ENCODE peak calls at places on chromosome 22, in eight cellular contexts. S is GM23338, B is prostate gland, O is HCT116, Z is HepG2, P is breast epithelium, T is stomach, D is sigmoid colon. J is an unnamed sample.

GRCh38 chr22:31262369-31263133 is 29.7 kb downstream of the PIK3IP1 start:
- DNase-seq in S (no peak), B (no peak), O (no peak), Z (no peak), P (no peak), T (no peak), D (no peak), J (no peak)

GRCh38 chr22:31106651-31107205 is 640 bp downstream of the SELENOM start:
- DNase-seq in S (peak), B (no peak), O (no peak), Z (no peak), P (no peak), T (no peak), D (peak), J (no peak)

GRCh38 chr22:23077627-23078461 is 7.5 kb downstream of the GNAZ start:
- DNase-seq in S (no peak), B (no peak), O (no peak), Z (peak), P (no peak), T (peak), D (no peak), J (no peak)

GRCh38 chr22:44357962-44358553 is 45.3 kb upstream of the SHISAL1 start:
- DNase-seq in S (no peak), B (no peak), O (no peak), Z (no peak), P (no peak), T (no peak), D (peak), J (no peak)

GRCh38 chr22:29799217-29799680 is 32.1 kb downstream of the UQCR10 start:
- DNase-seq in S (no peak), B (peak), O (peak), Z (peak), P (peak), T (peak), D (peak), J (peak)

GRCh38 chr22:26570126-26570525 is 19.8 kb downstream of the TPST2 start:
- DNase-seq in S (no peak), B (peak), O (no peak), Z (no peak), P (no peak), T (no peak), D (no peak), J (no peak)

GRCh38 chr22:17243524-17243923 is 24.3 kb upstream of the ADA2 start:
- DNase-seq in S (no peak), B (no peak), O (no peak), Z (no peak), P (no peak), T (no peak), D (no peak), J (no peak)

GRCh38 chr22:30325065-30325720 is 1.5 kb downstream of the TBC1D10A start:
- DNase-seq in S (peak), B (peak), O (no peak), Z (no peak), P (peak), T (peak), D (peak), J (no peak)

GRCh38 chr22:20626811-20627210 is 119.4 kb downstream of the MED15 start:
- DNase-seq in S (no peak), B (no peak), O (no peak), Z (no peak), P (no peak), T (no peak), D (no peak), J (no peak)

GRCh38 chr22:31179345-31179744 is 19.4 kb downstream of the RNF185 start:
- DNase-seq in S (no peak), B (peak), O (no peak), Z (peak), P (no peak), T (no peak), D (no peak), J (no peak)

GRCh38 chr22:47370448-47371262 is 608.2 kb downstream of the TBC1D22A start:
- DNase-seq in S (no peak), B (no peak), O (no peak), Z (no peak), P (no peak), T (peak), D (no peak), J (no peak)

GRCh38 chr22:30923168-30923900 is 45.2 kb downstream of the MORC2 start:
- DNase-seq in S (no peak), B (no peak), O (no peak), Z (no peak), P (no peak), T (no peak), D (peak), J (no peak)

GRCh38 chr22:41563051-41563711 is 2.4 kb downstream of the CSDC2 start:
- DNase-seq in S (peak), B (no peak), O (no peak), Z (peak), P (no peak), T (no peak), D (no peak), J (peak)

GRCh38 chr22:29344137-29344536 is 28.6 kb upstream of the RASL10A start:
- DNase-seq in S (no peak), B (peak), O (peak), Z (peak), P (peak), T (peak), D (peak), J (no peak)

GRCh38 chr22:44683237-44683636 is 18.8 kb upstream of the PRR5 start:
- DNase-seq in S (no peak), B (no peak), O (no peak), Z (no peak), P (no peak), T (no peak), D (no peak), J (no peak)

GRCh38 chr22:30743257-30744020 is 48.8 kb downstream of the OSBP2 start:
- DNase-seq in S (no peak), B (no peak), O (no peak), Z (no peak), P (no peak), T (no peak), D (peak), J (peak)

GRCh38 chr22:18056161-18056666 is 21.6 kb upstream of the PEX26 start:
- DNase-seq in S (no peak), B (no peak), O (no peak), Z (peak), P (no peak), T (no peak), D (no peak), J (peak)

GRCh38 chr22:27474711-27475547 is 326.6 kb downstream of the MN1 start:
- DNase-seq in S (peak), B (peak), O (peak), Z (no peak), P (peak), T (no peak), D (peak), J (peak)

GRCh38 chr22:28600546-28601143 is 79.0 kb downstream of the TTC28 start:
- DNase-seq in S (peak), B (no peak), O (peak), Z (peak), P (no peak), T (no peak), D (no peak), J (peak)

GRCh38 chr22:17400305-17400704 is 31.0 kb downstream of the CECR2 start:
- DNase-seq in S (no peak), B (no peak), O (no peak), Z (no peak), P (no peak), T (no peak), D (no peak), J (no peak)

GRCh38 chr22:41780714-41781507 is 19.6 kb upstream of the CCDC134 start:
- DNase-seq in S (peak), B (no peak), O (no peak), Z (peak), P (peak), T (peak), D (peak), J (peak)

GRCh38 chr22:34622602-34623001 is 443.4 kb upstream of the ISX start:
- DNase-seq in S (no peak), B (no peak), O (no peak), Z (no peak), P (no peak), T (no peak), D (no peak), J (no peak)

GRCh38 chr22:24429411-24430365 is 2.3 kb downstream of the ADORA2A start:
- DNase-seq in S (peak), B (peak), O (no peak), Z (no peak), P (no peak), T (peak), D (peak), J (peak)

GRCh38 chr22:43819691-43820670 is 7.9 kb upstream of the EFCAB6 start:
- DNase-seq in S (no peak), B (no peak), O (no peak), Z (no peak), P (no peak), T (no peak), D (no peak), J (no peak)

GRCh38 chr22:44409211-44409648 is 88.8 kb downstream of the RTL6 start:
- DNase-seq in S (no peak), B (no peak), O (no peak), Z (no peak), P (no peak), T (no peak), D (peak), J (no peak)

GRCh38 chr22:32764330-32765116 is 37.0 kb upstream of the TIMP3 start:
- DNase-seq in S (peak), B (no peak), O (no peak), Z (no peak), P (peak), T (no peak), D (peak), J (no peak)

GRCh38 chr22:20965104-20965887 is 1.8 kb upstream of the AIFM3 start:
- DNase-seq in S (no peak), B (no peak), O (no peak), Z (no peak), P (no peak), T (no peak), D (no peak), J (no peak)

GRCh38 chr22:27670701-27671412 is 130.7 kb downstream of the MN1 start:
- DNase-seq in S (peak), B (no peak), O (peak), Z (peak), P (no peak), T (peak), D (no peak), J (peak)

GRCh38 chr22:44129614-44129976 is 51.1 kb upstream of the PARVG start:
- DNase-seq in S (no peak), B (no peak), O (no peak), Z (no peak), P (no peak), T (no peak), D (peak), J (peak)

GRCh38 chr22:31605851-31606585 is 56.0 kb downstream of the PISD start:
- DNase-seq in S (no peak), B (no peak), O (no peak), Z (no peak), P (no peak), T (no peak), D (peak), J (no peak)

GRCh38 chr22:41966607-41967240 is 2.5 kb upstream of the SEPTIN3 start:
- DNase-seq in S (peak), B (peak), O (peak), Z (peak), P (no peak), T (peak), D (no peak), J (peak)

GRCh38 chr22:40449676-40450035 is 79.3 kb downstream of the SGSM3 start:
- DNase-seq in S (no peak), B (no peak), O (no peak), Z (no peak), P (no peak), T (no peak), D (no peak), J (no peak)

GRCh38 chr22:25449781-25450317 is 114.6 kb upstream of the GRK3 start:
- DNase-seq in S (no peak), B (no peak), O (no peak), Z (no peak), P (no peak), T (no peak), D (no peak), J (no peak)

GRCh38 chr22:25419247-25420113 is 145.0 kb upstream of the GRK3 start:
- DNase-seq in S (no peak), B (no peak), O (no peak), Z (peak), P (no peak), T (no peak), D (peak), J (peak)

GRCh38 chr22:42489000-42489399 is 30.6 kb downstream of the RRP7A start:
- DNase-seq in S (no peak), B (no peak), O (no peak), Z (no peak), P (no peak), T (no peak), D (peak), J (no peak)

GRCh38 chr22:49736538-49736937 is 91.1 kb downstream of the BRD1 start:
- DNase-seq in S (no peak), B (no peak), O (no peak), Z (no peak), P (no peak), T (peak), D (no peak), J (no peak)

GRCh38 chr22:49738566-49738965 is 89.1 kb downstream of the BRD1 start:
- DNase-seq in S (no peak), B (no peak), O (no peak), Z (no peak), P (no peak), T (peak), D (no peak), J (no peak)

GRCh38 chr22:49738006-49738405 is 89.7 kb downstream of the BRD1 start:
- DNase-seq in S (no peak), B (no peak), O (no peak), Z (no peak), P (no peak), T (peak), D (no peak), J (no peak)

GRCh38 chr22:49735411-49736311 is 92.0 kb downstream of the BRD1 start:
- DNase-seq in S (no peak), B (no peak), O (no peak), Z (no peak), P (no peak), T (peak), D (peak), J (peak)

DNA sequence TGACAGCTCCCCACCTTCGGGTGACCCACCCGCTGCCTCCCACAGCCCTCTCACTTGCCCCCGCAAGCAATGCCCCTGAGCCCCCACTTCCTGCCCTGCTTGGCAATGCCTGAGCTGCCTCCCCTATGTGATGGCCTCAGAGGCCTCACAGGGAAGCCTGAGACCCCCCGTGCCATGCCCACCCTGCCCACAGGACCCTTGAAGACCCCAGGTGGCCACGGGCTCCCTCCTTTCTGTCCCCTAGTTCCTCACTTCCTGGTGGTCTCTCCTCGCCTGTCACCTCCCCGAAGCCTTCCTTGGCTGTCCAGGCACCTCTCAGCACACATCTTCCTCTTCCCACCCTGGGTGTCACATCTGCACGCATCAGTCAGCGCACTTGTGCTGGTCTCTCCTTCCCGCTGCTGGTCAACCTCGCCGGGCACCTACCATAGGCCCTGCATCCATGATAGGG is 90.5 kb downstream of the BRD1 start:
- DNase-seq in S (no peak), B (no peak), O (no peak), Z (no peak), P (no peak), T (peak), D (peak), J (no peak)
- TF ChIP-seq POLR2AphosphoS5 in S (no peak), B (no peak), O (no peak), Z (no peak), P (no peak), T (no peak), D (no peak), J (no peak)

DNA sequence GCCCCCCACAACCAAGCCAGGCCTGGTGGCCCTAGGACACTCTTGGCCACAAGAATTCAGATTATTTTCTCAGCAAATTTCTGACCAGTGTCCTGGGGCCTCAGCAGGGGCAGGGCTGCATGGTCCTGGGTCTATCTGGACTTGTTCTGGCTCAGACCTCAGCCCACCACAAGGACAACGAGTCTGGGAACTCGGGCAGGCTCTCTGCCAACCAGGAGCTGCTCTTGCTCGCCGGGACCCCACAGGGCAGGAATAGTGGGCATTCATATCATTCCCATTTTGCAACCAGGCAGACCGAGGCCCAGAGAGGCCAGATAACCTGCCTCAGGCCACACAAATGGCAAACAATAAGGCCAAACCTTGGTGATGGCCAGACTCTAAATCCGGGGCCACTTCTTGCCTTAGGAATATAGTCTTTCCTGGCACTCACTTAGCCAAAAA is 75.4 kb upstream of the WNT7B start:
- DNase-seq in S (no peak), B (no peak), O (no peak), Z (no peak), P (peak), T (peak), D (peak), J (no peak)
- H3K4me3 ChIP-seq in S (no peak), B (peak), O (peak), Z (no peak), P (peak), T (peak), D (peak), J (no peak)

DNA sequence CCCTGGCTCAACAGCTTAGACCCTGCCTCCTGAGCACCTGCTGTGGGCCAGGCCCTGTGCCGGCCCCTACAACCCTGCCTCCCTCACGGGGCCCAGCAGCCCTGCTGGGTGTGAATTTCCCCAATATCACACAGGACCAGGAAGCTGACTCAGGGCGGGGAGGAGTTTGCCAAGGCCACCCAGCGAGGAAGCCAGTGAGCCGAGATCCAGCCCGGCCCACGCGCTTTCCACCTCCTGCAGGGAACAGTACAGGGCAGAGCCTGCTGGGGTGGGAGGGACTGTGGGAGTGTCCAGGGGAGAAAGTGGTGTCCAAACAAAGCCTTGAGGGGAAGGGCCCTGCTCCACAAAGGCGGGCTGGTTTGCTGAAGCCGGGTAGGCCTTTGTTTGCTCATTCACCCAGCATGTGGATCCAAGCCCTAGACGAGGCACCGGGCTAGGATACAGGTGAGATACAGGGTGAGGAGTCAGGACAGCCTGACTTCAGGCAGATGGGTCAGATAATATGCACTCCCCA is 26.8 kb downstream of the RPL3 start:
- DNase-seq in S (peak), B (peak), O (peak), Z (peak), P (peak), T (peak), D (peak), J (peak)
- TF ChIP-seq POLR2AphosphoS5 in S (no peak), B (peak), O (peak), Z (no peak), P (peak), T (peak), D (peak), J (peak)

GRCh38 chr22:49233507-49234100 is 594.1 kb downstream of the BRD1 start:
- DNase-seq in S (no peak), B (no peak), O (no peak), Z (no peak), P (peak), T (no peak), D (no peak), J (no peak)

GRCh38 chr22:49236541-49237075 is 591.1 kb downstream of the BRD1 start:
- DNase-seq in S (no peak), B (peak), O (no peak), Z (no peak), P (no peak), T (no peak), D (no peak), J (no peak)

GRCh38 chr22:49232319-49233067 is 595.2 kb downstream of the BRD1 start:
- DNase-seq in S (no peak), B (no peak), O (no peak), Z (no peak), P (peak), T (no peak), D (no peak), J (no peak)

GRCh38 chr22:49235463-49236300 is 592.0 kb downstream of the BRD1 start:
- DNase-seq in S (no peak), B (peak), O (no peak), Z (no peak), P (peak), T (no peak), D (no peak), J (no peak)

GRCh38 chr22:49234459-49234858 is 593.2 kb downstream of the BRD1 start:
- DNase-seq in S (no peak), B (no peak), O (no peak), Z (no peak), P (peak), T (no peak), D (no peak), J (no peak)
- H3K4me3 ChIP-seq in S (no peak), B (no peak), O (no peak), Z (no peak), P (no peak), T (no peak), D (no peak), J (no peak)

DNA sequence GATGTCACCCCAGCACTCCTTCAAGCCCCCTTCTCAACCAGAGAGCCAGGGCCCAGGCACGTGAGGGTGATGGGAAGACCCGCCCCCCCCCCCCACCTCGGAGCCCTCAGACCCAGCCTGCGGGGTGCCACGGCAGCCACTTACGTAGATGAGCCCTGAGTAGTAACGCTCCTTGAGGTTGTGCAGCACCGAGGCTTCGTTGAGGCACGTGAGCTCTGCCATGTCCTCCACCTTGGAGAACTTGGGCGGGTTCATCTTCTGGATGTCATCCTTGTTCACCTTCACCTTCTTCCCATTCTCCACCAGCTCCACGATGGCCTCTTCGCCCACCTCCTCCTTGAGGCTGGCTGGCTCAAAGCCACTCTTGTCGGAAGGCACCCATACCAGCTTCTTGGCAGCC is 39.0 kb downstream of the MYH9 start:
- DNase-seq in S (no peak), B (no peak), O (no peak), Z (no peak), P (no peak), T (no peak), D (no peak), J (no peak)
- TF ChIP-seq POLR2AphosphoS5 in S (no peak), B (no peak), O (no peak), Z (no peak), P (no peak), T (no peak), D (peak), J (peak)

DNA sequence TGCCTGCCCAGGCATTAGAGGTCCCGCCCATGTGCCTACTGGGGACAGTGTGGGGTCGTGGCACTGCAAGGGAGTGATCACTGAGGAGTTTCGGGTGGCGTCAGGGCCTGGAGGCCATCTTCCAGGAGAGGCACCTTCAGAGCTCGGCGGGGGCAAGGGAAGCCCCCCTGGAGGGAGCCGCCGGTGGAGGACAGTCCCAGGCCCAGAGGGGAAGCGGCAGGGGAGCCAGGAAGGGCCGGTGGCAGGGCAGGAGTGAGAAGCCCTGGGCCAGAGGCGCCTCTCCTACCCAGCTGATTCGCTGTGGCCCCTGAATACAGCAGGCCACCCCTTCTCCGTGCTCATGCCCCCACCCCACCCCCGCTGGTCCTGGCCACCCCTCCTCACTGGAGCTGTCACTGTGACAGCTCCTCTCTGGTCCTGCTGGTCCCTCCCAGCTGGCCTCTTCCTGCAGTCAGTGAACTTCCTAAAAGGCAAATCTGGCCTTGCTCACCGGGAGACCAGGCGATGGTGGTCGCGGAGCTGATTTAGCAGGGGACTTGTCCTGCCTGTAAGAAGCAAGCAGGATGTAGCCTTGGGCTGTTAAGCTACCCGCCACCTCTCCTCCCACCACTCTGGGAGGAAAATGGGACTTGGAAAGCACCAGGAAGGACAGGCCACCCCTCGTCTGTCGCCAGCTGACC is 2.1 kb upstream of the MAPK11 start:
- DNase-seq in S (no peak), B (no peak), O (no peak), Z (no peak), P (no peak), T (no peak), D (no peak), J (no peak)
- H3K4me3 ChIP-seq in S (peak), B (peak), O (no peak), Z (no peak), P (peak), T (peak), D (peak), J (no peak)